ENCODE peak calls at places on chromosomes 13 and 19, in nine cellular contexts. I, R, J, D, S, U, N, A and M are unnamed samples.
A peak's percentile ranks its signal among the peaks of the same experiment; 100 is the strongest.

GRCh38 chr13:22175815-22176214 is 504.9 kb downstream of the FGF9 start:
- DNase-seq in I (no peak), R (no peak), J (no peak), D (no peak), S (no peak), U (no peak), N (no peak), A (no peak), M (no peak)

GRCh38 chr19:41441321-41441945 is 1.5 kb upstream of the ERICH4 start:
- DNase-seq in I (no peak), R (no peak), J (no peak), D (no peak), S (no peak), U (no peak), N (no peak), A (no peak), M (no peak)

GRCh38 chr19:19540707-19541515 is 2.8 kb downstream of the CILP2 start:
- DNase-seq in I (peak; percentile 86), R (peak; percentile 34), J (peak; percentile 73), D (peak; percentile 63), S (peak; percentile 67), U (no peak), N (no peak), A (peak; percentile 75), M (peak; percentile 79)

GRCh38 chr19:11337080-11337479 is 2.4 kb downstream of the RAB3D start:
- DNase-seq in I (no peak), R (no peak), J (no peak), D (no peak), S (no peak), U (no peak), N (no peak), A (no peak), M (no peak)

GRCh38 chr13:67769063-67769986 is 539.2 kb upstream of the PCDH9 start:
- DNase-seq in I (no peak), R (no peak), J (no peak), D (no peak), S (no peak), U (no peak), N (no peak), A (no peak), M (no peak)

GRCh38 chr19:5309438-5310204 is 31.0 kb downstream of the PTPRS start:
- DNase-seq in I (no peak), R (no peak), J (no peak), D (no peak), S (no peak), U (no peak), N (no peak), A (no peak), M (no peak)

GRCh38 chr13:84651288-84651687 is 769.0 kb upstream of the SLITRK1 start:
- DNase-seq in I (no peak), R (peak; percentile 50), J (no peak), D (peak; percentile 17), S (no peak), U (no peak), N (no peak), A (no peak), M (no peak)

GRCh38 chr13:105165449-105166125 is 1369.9 kb downstream of the EFNB2 start:
- DNase-seq in I (no peak), R (no peak), J (no peak), D (peak; percentile 0), S (no peak), U (no peak), N (no peak), A (peak; percentile 25), M (peak; percentile 19)

GRCh38 chr19:32018014-32018413 is 327.4 kb upstream of the ZNF507 start:
- DNase-seq in I (no peak), R (peak; percentile 86), J (no peak), D (no peak), S (no peak), U (no peak), N (peak; percentile 8), A (no peak), M (no peak)

GRCh38 chr19:41364546-41365391 is 820 bp upstream of the B9D2 start:
- DNase-seq in I (no peak), R (no peak), J (no peak), D (no peak), S (no peak), U (no peak), N (no peak), A (no peak), M (no peak)

GRCh38 chr13:98484289-98485219 is 92.4 kb downstream of the STK24 start:
- DNase-seq in I (peak; percentile 65), R (peak; percentile 98), J (peak; percentile 43), D (peak; percentile 77), S (no peak), U (peak; percentile 26), N (peak; percentile 49), A (peak; percentile 47), M (peak; percentile 91)

GRCh38 chr13:33644607-33645543 is 173.1 kb upstream of the RFC3 start:
- DNase-seq in I (no peak), R (no peak), J (no peak), D (no peak), S (no peak), U (no peak), N (no peak), A (no peak), M (no peak)

GRCh38 chr19:11482384-11483050 is 1.7 kb upstream of the ELAVL3 start:
- DNase-seq in I (peak; percentile 93), R (peak; percentile 76), J (peak; percentile 83), D (peak; percentile 77), S (peak; percentile 84), U (peak; percentile 73), N (peak; percentile 46), A (peak; percentile 95), M (peak; percentile 81)

GRCh38 chr19:6744381-6745288 is 5.2 kb downstream of the TRIP10 start:
- DNase-seq in I (no peak), R (peak; percentile 89), J (no peak), D (peak; percentile 75), S (no peak), U (no peak), N (no peak), A (no peak), M (peak; percentile 94)

GRCh38 chr13:48176781-48177180 is 56.2 kb upstream of the ITM2B start:
- DNase-seq in I (no peak), R (no peak), J (no peak), D (no peak), S (no peak), U (no peak), N (no peak), A (no peak), M (no peak)

GRCh38 chr13:112837371-112838037 is 131.5 kb upstream of the MCF2L start:
- DNase-seq in I (no peak), R (peak; percentile 34), J (no peak), D (no peak), S (no peak), U (no peak), N (no peak), A (no peak), M (no peak)

GRCh38 chr19:3644351-3645066 is 17.9 kb upstream of the CACTIN start:
- DNase-seq in I (no peak), R (peak; percentile 74), J (no peak), D (no peak), S (no peak), U (no peak), N (no peak), A (no peak), M (peak; percentile 43)

GRCh38 chr13:101785858-101786257 is 333.4 kb downstream of the ITGBL1 start:
- DNase-seq in I (no peak), R (peak; percentile 61), J (no peak), D (peak; percentile 20), S (no peak), U (peak; percentile 2), N (no peak), A (no peak), M (no peak)

GRCh38 chr19:17942582-17943283 is 9.9 kb downstream of the CCDC124 start:
- DNase-seq in I (no peak), R (no peak), J (no peak), D (no peak), S (no peak), U (no peak), N (no peak), A (no peak), M (no peak)

GRCh38 chr13:73677041-73677589 is 457.1 kb downstream of the KLF12 start:
- DNase-seq in I (no peak), R (peak; percentile 54), J (no peak), D (peak; percentile 4), S (no peak), U (no peak), N (no peak), A (no peak), M (peak; percentile 67)

GRCh38 chr13:103961784-103962183 is 895.6 kb upstream of the SLC10A2 start:
- DNase-seq in I (no peak), R (no peak), J (no peak), D (no peak), S (no peak), U (no peak), N (no peak), A (no peak), M (no peak)

GRCh38 chr13:108777421-108778420 is 148.3 kb downstream of the MYO16 start:
- DNase-seq in I (no peak), R (peak; percentile 36), J (no peak), D (no peak), S (no peak), U (no peak), N (no peak), A (no peak), M (no peak)

GRCh38 chr19:19531951-19532805 is 3.5 kb downstream of the YJEFN3 start:
- DNase-seq in I (peak; percentile 92), R (peak; percentile 34), J (peak; percentile 85), D (peak; percentile 79), S (peak; percentile 79), U (peak; percentile 86), N (peak; percentile 38), A (peak; percentile 81), M (peak; percentile 85)

GRCh38 chr13:99446242-99446641 is 55.0 kb upstream of the TM9SF2 start:
- DNase-seq in I (no peak), R (no peak), J (no peak), D (no peak), S (no peak), U (no peak), N (no peak), A (no peak), M (no peak)

GRCh38 chr19:53311897-53312296 is 21.7 kb upstream of the ZNF845 start:
- DNase-seq in I (no peak), R (no peak), J (no peak), D (no peak), S (no peak), U (no peak), N (no peak), A (no peak), M (no peak)